ENCODE peak calls at places on chromosomes 6 and 20, in six cellular contexts. U is AG10803; T is T1000; H is NCI-H510A treated with DMSO at 0.1 percent for 48 hours; O is HEK293T; B is activated gamma-delta T cell treated with anti-CD3 and anti-CD28 coated beads, Interleukin-2, amount 50 U/mL, for 16 hours. G is an unnamed sample.

GRCh38 chr6:55293116-55293515 is 34.2 kb upstream of the GFRAL start:
- DNase-seq in U (no peak), B (no peak), T (no peak), O (peak), H (no peak), G (no peak)

GRCh38 chr6:74073896-74074295 is 377.9 kb downstream of the CD109 start:
- DNase-seq in B (no peak), O (no peak), U (peak), H (no peak), T (no peak), G (no peak)

GRCh38 chr6:162705736-162706135 is 21.8 kb downstream of the PRKN start:
- DNase-seq in O (no peak), T (no peak), H (no peak), B (no peak), U (no peak), G (no peak)

GRCh38 chr20:9128586-9128985 is 59.7 kb downstream of the PLCB4 start:
- DNase-seq in T (no peak), B (no peak), H (no peak), O (no peak), U (no peak), G (no peak)

GRCh38 chr6:119322715-119323350 is 26.7 kb downstream of the MAN1A1 start:
- DNase-seq in B (peak), T (no peak), U (no peak), O (no peak), H (no peak), G (no peak)

GRCh38 chr6:70051197-70051596 is 184.8 kb downstream of the COL19A1 start:
- DNase-seq in U (no peak), T (no peak), B (no peak), O (no peak), H (no peak), G (no peak)

GRCh38 chr6:125944434-125944816 is 12.1 kb upstream of the HINT3 start:
- DNase-seq in O (no peak), H (no peak), T (no peak), U (peak), B (no peak), G (no peak)

GRCh38 chr6:109165392-109165964 is 70.2 kb downstream of the CEP57L1 start:
- DNase-seq in U (peak), B (no peak), O (peak), T (no peak), H (peak), G (no peak)

GRCh38 chr6:14804444-14805210 is 441.2 kb upstream of the JARID2 start:
- DNase-seq in U (peak), B (no peak), T (no peak), H (peak), O (no peak), G (no peak)

GRCh38 chr6:134911532-134911931 is 38.4 kb downstream of the ALDH8A1 start:
- DNase-seq in T (no peak), B (no peak), O (no peak), U (peak), H (no peak), G (no peak)

GRCh38 chr20:33568378-33569289 is 78.7 kb downstream of the CBFA2T2 start:
- DNase-seq in U (no peak), H (peak), O (no peak), B (no peak), T (no peak), G (no peak)

GRCh38 chr20:50172347-50173013 is 18.1 kb upstream of the CEBPB start:
- DNase-seq in B (no peak), O (peak), H (peak), T (peak), U (peak), G (no peak)

GRCh38 chr6:27541932-27542297 is 69.0 kb upstream of the ZNF184 start:
- DNase-seq in H (no peak), U (no peak), B (no peak), T (no peak), O (no peak), G (no peak)

GRCh38 chr6:33430334-33430733 is 10.5 kb downstream of the SYNGAP1 start:
- DNase-seq in T (no peak), H (no peak), O (no peak), B (no peak), U (no peak), G (no peak)

GRCh38 chr20:37327748-37328147 is 18.2 kb upstream of the SRC start:
- DNase-seq in H (no peak), O (no peak), U (peak), T (no peak), B (no peak), G (no peak)

GRCh38 chr6:309947-310346 is 17.7 kb downstream of the DUSP22 start:
- DNase-seq in H (no peak), U (no peak), B (no peak), T (no peak), O (no peak), G (no peak)

GRCh38 chr6:112839525-112839961 is 492.4 kb downstream of the RFPL4B start:
- DNase-seq in T (peak), O (no peak), H (no peak), U (peak), B (no peak), G (no peak)

GRCh38 chr20:48826883-48827771 is 672 bp downstream of the PREX1 start:
- DNase-seq in T (peak), H (no peak), B (no peak), U (peak), O (peak), G (peak)

GRCh38 chr6:71012871-71013456 is 56.1 kb upstream of the B3GAT2 start:
- DNase-seq in B (no peak), O (peak), T (no peak), U (peak), H (peak), G (no peak)

GRCh38 chr6:160147146-160147536 is 25.5 kb downstream of the SLC22A1 start:
- DNase-seq in T (no peak), U (no peak), H (no peak), O (no peak), B (no peak), G (no peak)

GRCh38 chr6:157535354-157536217 is 154.6 kb downstream of the ZDHHC14 start:
- DNase-seq in H (no peak), T (no peak), O (no peak), B (no peak), U (peak), G (no peak)

GRCh38 chr6:21332077-21332476 is 261.5 kb upstream of the SOX4 start:
- DNase-seq in T (no peak), O (no peak), U (no peak), H (no peak), B (no peak), G (no peak)

GRCh38 chr6:144400321-144400720 is 115.2 kb downstream of the UTRN start:
- DNase-seq in H (no peak), T (no peak), B (no peak), U (no peak), O (no peak), G (no peak)

GRCh38 chr6:4885534-4885933 is 109.3 kb downstream of the CDYL start:
- DNase-seq in H (no peak), U (no peak), B (no peak), O (no peak), T (no peak), G (no peak)

GRCh38 chr6:170459451-170459850 is 93.7 kb downstream of the PSMB1 start:
- DNase-seq in H (no peak), T (peak), B (peak), O (no peak), U (peak), G (peak)

GRCh38 chr6:167764713-167765479 is 61.8 kb upstream of the AFDN start:
- DNase-seq in T (no peak), B (no peak), U (no peak), H (no peak), O (no peak), G (no peak)

GRCh38 chr6:140858381-140858971 is 1274.2 kb upstream of the GJE1 start:
- DNase-seq in U (no peak), T (no peak), H (no peak), O (no peak), B (no peak), G (no peak)

GRCh38 chr6:146543940-146544661 is 468 bp downstream of the RAB32 start:
- DNase-seq in O (peak), T (peak), H (no peak), U (peak), B (no peak), G (no peak)

GRCh38 chr6:43950206-43950605 is 177.0 kb downstream of the MRPL14 start:
- DNase-seq in H (no peak), O (no peak), T (no peak), U (no peak), B (no peak), G (no peak)

GRCh38 chr6:146546440-146546839 is 2.8 kb downstream of the RAB32 start:
- DNase-seq in O (no peak), B (no peak), U (peak), T (no peak), H (no peak), G (no peak)

GRCh38 chr6:107538856-107539387 is 49.0 kb downstream of the SOBP start:
- DNase-seq in O (no peak), B (no peak), H (peak), T (no peak), U (no peak), G (no peak)

GRCh38 chr20:35344354-35344837 is 52.2 kb upstream of the FAM83C start:
- DNase-seq in T (no peak), B (no peak), O (no peak), H (peak), U (peak), G (no peak)

GRCh38 chr20:11851646-11852045 is 66.0 kb upstream of the BTBD3 start:
- DNase-seq in U (no peak), T (no peak), H (no peak), B (no peak), O (no peak), G (no peak)

G was measured in stimulated activated effector memory CD8-positive, alpha-beta T cell treated with anti-CD3 and anti-CD28 coated beads, Interleukin-12 subunit alpha, Interleukin-12 subunit beta, amount 100 ng/mL, for 72 hours.